ENCODE peak calls at places on chromosomes 12 and 14, in eight cellular contexts. Q is colonic mucosa; U is GF-D8; Y is stimulated activated CD4-positive, alpha-beta T cell treated with anti-CD3 and anti-CD28 coated beads, Interleukin-2, amount 100 ng/mL, for 48 hours; A is SHP77 treated with DMSO at 0.1 percent for 48 hours; H is CD4-positive, alpha-beta memory T cell; X is EH; M is omental fat pad. E is an unnamed sample.

GRCh38 chr12:90940872-90941499 is 14.0 kb downstream of the CCER1 start:
- DNase-seq in X (peak), Y (no peak), Q (no peak), U (no peak), A (peak), H (no peak), M (no peak), E (no peak)

GRCh38 chr12:22287776-22288621 is 46.5 kb downstream of the ST8SIA1 start:
- DNase-seq in U (no peak), Y (peak), H (peak), X (peak), Q (no peak), M (no peak), A (no peak), E (peak)

GRCh38 chr12:57552692-57553321 is 3.0 kb downstream of the KIF5A start:
- DNase-seq in H (no peak), A (no peak), U (no peak), Y (no peak), X (peak), Q (no peak), M (no peak), E (no peak)

GRCh38 chr14:94267352-94267751 is 25.7 kb downstream of the SERPINA10 start:
- DNase-seq in A (no peak), X (no peak), M (no peak), H (no peak), Y (no peak), Q (no peak), U (no peak), E (no peak)

GRCh38 chr12:56728139-56728861 is 3.2 kb upstream of the NACA start:
- DNase-seq in X (no peak), A (no peak), U (no peak), Q (no peak), Y (no peak), M (no peak), H (no peak), E (no peak)

GRCh38 chr14:99246536-99247083 is 25.4 kb downstream of the BCL11B start:
- DNase-seq in U (no peak), X (no peak), A (no peak), H (peak), M (no peak), Q (no peak), Y (no peak), E (peak)

GRCh38 chr14:96424104-96424989 is 32.4 kb downstream of the AK7 start:
- DNase-seq in Q (peak), M (no peak), X (peak), Y (peak), A (peak), H (peak), U (peak), E (peak)

GRCh38 chr14:64209428-64210165 is 84.6 kb downstream of the ESR2 start:
- DNase-seq in Q (peak), A (no peak), H (no peak), M (no peak), Y (no peak), X (no peak), U (no peak), E (no peak)

GRCh38 chr12:41521872-41522379 is 333.8 kb downstream of the PDZRN4 start:
- DNase-seq in H (no peak), Q (no peak), X (peak), Y (no peak), A (no peak), M (no peak), U (no peak), E (no peak)

GRCh38 chr12:55073043-55074022 is 52.9 kb upstream of the OR9K2 start:
- DNase-seq in Y (peak), A (peak), Q (peak), H (peak), U (peak), M (peak), X (peak), E (peak)

GRCh38 chr14:74518221-74518620 is 24.7 kb downstream of the ISCA2 start:
- DNase-seq in Q (no peak), U (no peak), M (no peak), X (no peak), H (no peak), A (no peak), Y (no peak), E (no peak)

GRCh38 chr12:108711486-108712163 is 19.7 kb downstream of the CORO1C start:
- DNase-seq in H (no peak), U (no peak), Q (no peak), Y (no peak), X (no peak), A (no peak), M (no peak), E (no peak)

GRCh38 chr12:41486718-41487117 is 298.6 kb downstream of the PDZRN4 start:
- DNase-seq in M (no peak), H (no peak), U (no peak), Q (no peak), X (peak), Y (no peak), A (no peak), E (no peak)

GRCh38 chr14:104887623-104888488 is 22.8 kb downstream of the CEP170B start:
- DNase-seq in Q (no peak), A (no peak), U (no peak), X (no peak), M (no peak), H (no peak), Y (no peak), E (no peak)

GRCh38 chr14:90778468-90779255 is 37.6 kb downstream of the TTC7B start:
- DNase-seq in X (no peak), M (no peak), U (no peak), H (no peak), A (no peak), Q (no peak), Y (no peak), E (no peak)

GRCh38 chr12:33605776-33606175 is 166.2 kb upstream of the SYT10 start:
- DNase-seq in X (no peak), Q (no peak), A (no peak), U (no peak), M (no peak), H (no peak), Y (no peak), E (no peak)